ENCODE peak calls at places on chromosomes 16 and 17, in seven cellular contexts. One of them, this sample, is unnamed.

GRCh38 chr17:68435876-68436842 is 21.1 kb downstream of the WIPI1 start:
- DNase-seq in neural progenitor cell: peak
- DNase-seq in PC-3: peak
- DNase-seq in fibroblast of mammary gland: peak
- DNase-seq in stomach: peak
- DNase-seq in dorsolateral prefrontal cortex: peak
- DNase-seq in astrocyte of the spinal cord: peak
- DNase-seq in this sample: peak

GRCh38 chr17:82696916-82697807 is 1.3 kb downstream of the RAB40B start:
- DNase-seq in neural progenitor cell: peak
- DNase-seq in PC-3: no peak
- DNase-seq in fibroblast of mammary gland: no peak
- DNase-seq in stomach: peak
- DNase-seq in dorsolateral prefrontal cortex: no peak
- DNase-seq in astrocyte of the spinal cord: no peak
- DNase-seq in this sample: peak

GRCh38 chr16:27828671-27829070 is 234.8 kb downstream of the GSG1L start:
- DNase-seq in neural progenitor cell: no peak
- DNase-seq in PC-3: no peak
- DNase-seq in fibroblast of mammary gland: no peak
- DNase-seq in stomach: no peak
- DNase-seq in dorsolateral prefrontal cortex: no peak
- DNase-seq in astrocyte of the spinal cord: no peak
- DNase-seq in this sample: no peak

GRCh38 chr17:62165378-62165722 is 100.3 kb upstream of the MED13 start:
- DNase-seq in neural progenitor cell: no peak
- DNase-seq in PC-3: peak
- DNase-seq in fibroblast of mammary gland: no peak
- DNase-seq in stomach: no peak
- DNase-seq in dorsolateral prefrontal cortex: no peak
- DNase-seq in astrocyte of the spinal cord: no peak
- DNase-seq in this sample: no peak

GRCh38 chr16:81004646-81005353 is 1.9 kb downstream of the CMC2 start:
- DNase-seq in neural progenitor cell: peak
- DNase-seq in PC-3: peak
- DNase-seq in fibroblast of mammary gland: peak
- DNase-seq in stomach: no peak
- DNase-seq in dorsolateral prefrontal cortex: no peak
- DNase-seq in astrocyte of the spinal cord: peak
- DNase-seq in this sample: peak

GRCh38 chr16:27803775-27804549 is 254.0 kb downstream of the KATNIP start:
- DNase-seq in neural progenitor cell: no peak
- DNase-seq in PC-3: no peak
- DNase-seq in fibroblast of mammary gland: no peak
- DNase-seq in stomach: no peak
- DNase-seq in dorsolateral prefrontal cortex: no peak
- DNase-seq in astrocyte of the spinal cord: no peak
- DNase-seq in this sample: no peak

GRCh38 chr17:82031885-82032627 is 578 bp downstream of the RAC3 start:
- DNase-seq in neural progenitor cell: peak
- DNase-seq in PC-3: peak
- DNase-seq in fibroblast of mammary gland: no peak
- DNase-seq in stomach: peak
- DNase-seq in dorsolateral prefrontal cortex: no peak
- DNase-seq in astrocyte of the spinal cord: no peak
- DNase-seq in this sample: no peak

GRCh38 chr16:78647019-78647418 is 547.6 kb downstream of the WWOX start:
- DNase-seq in neural progenitor cell: no peak
- DNase-seq in PC-3: no peak
- DNase-seq in fibroblast of mammary gland: peak
- DNase-seq in stomach: no peak
- DNase-seq in dorsolateral prefrontal cortex: no peak
- DNase-seq in astrocyte of the spinal cord: no peak
- DNase-seq in this sample: no peak

GRCh38 chr17:38457577-38458371 is 29.5 kb downstream of the ARHGAP23 start:
- DNase-seq in neural progenitor cell: no peak
- DNase-seq in PC-3: no peak
- DNase-seq in fibroblast of mammary gland: no peak
- DNase-seq in stomach: no peak
- DNase-seq in dorsolateral prefrontal cortex: no peak
- DNase-seq in astrocyte of the spinal cord: no peak
- DNase-seq in this sample: no peak

GRCh38 chr17:38455288-38455915 is 27.1 kb downstream of the ARHGAP23 start:
- DNase-seq in neural progenitor cell: peak
- DNase-seq in PC-3: no peak
- DNase-seq in fibroblast of mammary gland: no peak
- DNase-seq in stomach: no peak
- DNase-seq in dorsolateral prefrontal cortex: no peak
- DNase-seq in astrocyte of the spinal cord: no peak
- DNase-seq in this sample: no peak

GRCh38 chr17:38454528-38454927 is 26.3 kb downstream of the ARHGAP23 start:
- DNase-seq in neural progenitor cell: no peak
- DNase-seq in PC-3: peak
- DNase-seq in fibroblast of mammary gland: peak
- DNase-seq in stomach: peak
- DNase-seq in dorsolateral prefrontal cortex: peak
- DNase-seq in astrocyte of the spinal cord: peak
- DNase-seq in this sample: peak

GRCh38 chr17:38453951-38454421 is 25.7 kb downstream of the ARHGAP23 start:
- DNase-seq in neural progenitor cell: peak
- DNase-seq in PC-3: peak
- DNase-seq in fibroblast of mammary gland: peak
- DNase-seq in stomach: no peak
- DNase-seq in dorsolateral prefrontal cortex: no peak
- DNase-seq in astrocyte of the spinal cord: peak
- DNase-seq in this sample: peak

GRCh38 chr17:38456031-38456815 is 28.0 kb downstream of the ARHGAP23 start:
- DNase-seq in neural progenitor cell: peak
- DNase-seq in PC-3: no peak
- DNase-seq in fibroblast of mammary gland: no peak
- DNase-seq in stomach: no peak
- DNase-seq in dorsolateral prefrontal cortex: no peak
- DNase-seq in astrocyte of the spinal cord: no peak
- DNase-seq in this sample: no peak
- TF ChIP-seq CTCF in neural progenitor cell: peak
- TF ChIP-seq CTCF in PC-3: no peak
- TF ChIP-seq CTCF in fibroblast of mammary gland: no peak
- TF ChIP-seq CTCF in stomach: no peak
- TF ChIP-seq CTCF in dorsolateral prefrontal cortex: peak
- TF ChIP-seq CTCF in astrocyte of the spinal cord: peak
- TF ChIP-seq CTCF in this sample: peak

GRCh38 chr16:54935411-54936085 is 4.9 kb downstream of the IRX5 start:
- DNase-seq in neural progenitor cell: no peak
- DNase-seq in PC-3: no peak
- DNase-seq in fibroblast of mammary gland: no peak
- DNase-seq in stomach: no peak
- DNase-seq in dorsolateral prefrontal cortex: no peak
- DNase-seq in astrocyte of the spinal cord: peak
- DNase-seq in this sample: no peak

GRCh38 chr16:54936086-54936978 is 5.7 kb downstream of the IRX5 start:
- DNase-seq in neural progenitor cell: peak
- DNase-seq in PC-3: peak
- DNase-seq in fibroblast of mammary gland: peak
- DNase-seq in stomach: no peak
- DNase-seq in dorsolateral prefrontal cortex: no peak
- DNase-seq in astrocyte of the spinal cord: peak
- DNase-seq in this sample: peak

GRCh38 chr16:54937673-54938350 is 7.1 kb downstream of the IRX5 start:
- DNase-seq in neural progenitor cell: no peak
- DNase-seq in PC-3: no peak
- DNase-seq in fibroblast of mammary gland: no peak
- DNase-seq in stomach: no peak
- DNase-seq in dorsolateral prefrontal cortex: no peak
- DNase-seq in astrocyte of the spinal cord: no peak
- DNase-seq in this sample: no peak

GRCh38 chr16:54938351-54939346 is 8.0 kb downstream of the IRX5 start:
- DNase-seq in neural progenitor cell: peak
- DNase-seq in PC-3: no peak
- DNase-seq in fibroblast of mammary gland: no peak
- DNase-seq in stomach: no peak
- DNase-seq in dorsolateral prefrontal cortex: no peak
- DNase-seq in astrocyte of the spinal cord: peak
- DNase-seq in this sample: no peak

DNA sequence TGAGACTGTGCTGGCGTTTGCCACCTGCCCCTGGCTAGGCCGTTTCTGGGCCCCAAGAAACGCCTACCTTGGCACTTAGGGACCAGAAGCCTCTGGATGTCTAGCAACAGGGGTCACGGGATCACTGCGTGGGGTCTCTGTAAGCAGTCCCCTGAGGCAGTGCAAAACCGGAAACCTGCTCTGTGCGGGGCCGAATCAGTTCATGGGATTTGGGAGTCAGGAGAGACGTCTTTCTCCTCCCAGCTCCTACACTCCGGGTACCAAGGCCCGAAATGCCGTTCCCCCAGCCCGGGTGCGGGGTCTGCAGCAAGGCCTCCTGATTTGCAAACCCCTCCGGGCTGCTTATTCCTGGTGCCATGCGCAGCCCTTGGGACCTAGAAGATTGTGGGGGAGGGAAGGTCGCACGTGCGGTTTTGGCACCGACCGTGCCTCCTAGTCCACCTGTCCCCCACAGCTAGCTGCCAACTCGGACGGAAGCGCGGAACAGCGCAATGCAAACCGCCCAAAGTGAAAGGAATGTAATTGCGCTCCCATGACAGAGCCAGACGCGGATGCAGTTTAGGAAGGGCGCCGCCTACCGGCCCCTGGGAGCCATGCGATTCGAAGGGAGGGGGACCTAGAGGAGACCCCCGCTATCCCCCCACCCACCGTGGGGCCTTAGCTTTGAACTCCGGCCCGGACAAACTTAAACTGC is 6.5 kb downstream of the IRX5 start:
- DNase-seq in neural progenitor cell: peak
- DNase-seq in PC-3: no peak
- DNase-seq in fibroblast of mammary gland: peak
- DNase-seq in stomach: no peak
- DNase-seq in dorsolateral prefrontal cortex: no peak
- DNase-seq in astrocyte of the spinal cord: peak
- DNase-seq in this sample: no peak
- H3K4me3 ChIP-seq in neural progenitor cell: peak
- H3K4me3 ChIP-seq in PC-3: no peak
- H3K4me3 ChIP-seq in fibroblast of mammary gland: peak
- H3K4me3 ChIP-seq in stomach: peak
- H3K4me3 ChIP-seq in dorsolateral prefrontal cortex: peak
- H3K4me3 ChIP-seq in astrocyte of the spinal cord: peak
- H3K4me3 ChIP-seq in this sample: peak

GRCh38 chr16:89904606-89905510 is 13.8 kb upstream of the MC1R start:
- DNase-seq in neural progenitor cell: no peak
- DNase-seq in PC-3: no peak
- DNase-seq in fibroblast of mammary gland: no peak
- DNase-seq in stomach: no peak
- DNase-seq in dorsolateral prefrontal cortex: no peak
- DNase-seq in astrocyte of the spinal cord: no peak
- DNase-seq in this sample: no peak

GRCh38 chr16:89905511-89906140 is 13.0 kb upstream of the MC1R start:
- DNase-seq in neural progenitor cell: no peak
- DNase-seq in PC-3: no peak
- DNase-seq in fibroblast of mammary gland: peak
- DNase-seq in stomach: no peak
- DNase-seq in dorsolateral prefrontal cortex: no peak
- DNase-seq in astrocyte of the spinal cord: no peak
- DNase-seq in this sample: no peak

GRCh38 chr16:89908236-89908635 is 10.4 kb upstream of the MC1R start:
- DNase-seq in neural progenitor cell: no peak
- DNase-seq in PC-3: no peak
- DNase-seq in fibroblast of mammary gland: no peak
- DNase-seq in stomach: no peak
- DNase-seq in dorsolateral prefrontal cortex: no peak
- DNase-seq in astrocyte of the spinal cord: no peak
- DNase-seq in this sample: no peak

GRCh38 chr16:89907055-89907814 is 11.4 kb upstream of the MC1R start:
- DNase-seq in neural progenitor cell: no peak
- DNase-seq in PC-3: no peak
- DNase-seq in fibroblast of mammary gland: no peak
- DNase-seq in stomach: no peak
- DNase-seq in dorsolateral prefrontal cortex: no peak
- DNase-seq in astrocyte of the spinal cord: no peak
- DNase-seq in this sample: no peak

DNA sequence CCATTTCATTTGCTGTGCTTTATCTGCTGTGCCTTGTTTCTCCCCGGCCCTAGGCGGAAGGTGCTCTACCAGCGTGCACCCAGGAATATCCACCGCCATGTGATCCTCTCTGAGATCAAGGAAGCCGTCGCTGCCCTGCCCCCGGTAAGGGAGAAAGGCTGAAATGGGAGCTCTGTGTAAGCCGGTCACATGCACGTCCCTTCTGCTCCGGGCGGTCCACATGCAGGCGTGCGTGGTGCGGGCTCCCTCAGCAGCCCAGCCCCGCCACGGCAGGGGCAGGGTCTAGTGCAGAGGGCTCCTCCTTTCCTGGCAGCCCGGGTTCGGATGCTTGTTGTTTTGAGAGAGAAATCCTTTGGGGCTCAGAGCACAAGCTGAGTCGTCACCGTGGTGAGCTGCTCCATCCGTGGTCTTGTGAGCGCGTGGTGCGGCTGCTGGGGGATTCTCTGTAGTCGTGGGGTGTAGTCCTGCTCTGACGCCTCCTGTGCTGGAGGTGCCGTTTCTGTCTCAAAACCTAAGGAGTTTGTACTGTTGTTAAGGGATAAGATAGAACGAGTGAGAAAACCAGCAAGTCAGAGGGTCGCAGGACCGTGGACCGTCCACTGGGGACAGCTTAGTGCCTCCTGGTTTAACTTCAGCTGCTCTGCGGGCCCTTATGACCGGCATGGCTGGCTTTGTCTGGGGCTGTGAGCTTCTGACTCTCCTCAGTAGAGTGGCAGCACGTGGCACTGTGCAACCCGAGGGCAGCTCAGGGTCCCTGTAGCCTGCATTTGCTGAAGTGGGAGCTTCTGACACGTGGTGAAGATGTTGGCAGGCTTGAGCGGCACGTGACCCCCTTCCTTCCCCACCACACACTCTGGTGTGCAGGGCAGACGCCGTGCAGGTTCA is 12.3 kb upstream of the MC1R start:
- DNase-seq in neural progenitor cell: no peak
- DNase-seq in PC-3: no peak
- DNase-seq in fibroblast of mammary gland: no peak
- DNase-seq in stomach: no peak
- DNase-seq in dorsolateral prefrontal cortex: no peak
- DNase-seq in astrocyte of the spinal cord: no peak
- DNase-seq in this sample: no peak
- TF ChIP-seq CTCF in neural progenitor cell: no peak
- TF ChIP-seq CTCF in PC-3: no peak
- TF ChIP-seq CTCF in fibroblast of mammary gland: no peak
- TF ChIP-seq CTCF in stomach: no peak
- TF ChIP-seq CTCF in dorsolateral prefrontal cortex: no peak
- TF ChIP-seq CTCF in astrocyte of the spinal cord: no peak
- TF ChIP-seq CTCF in this sample: no peak

DNA sequence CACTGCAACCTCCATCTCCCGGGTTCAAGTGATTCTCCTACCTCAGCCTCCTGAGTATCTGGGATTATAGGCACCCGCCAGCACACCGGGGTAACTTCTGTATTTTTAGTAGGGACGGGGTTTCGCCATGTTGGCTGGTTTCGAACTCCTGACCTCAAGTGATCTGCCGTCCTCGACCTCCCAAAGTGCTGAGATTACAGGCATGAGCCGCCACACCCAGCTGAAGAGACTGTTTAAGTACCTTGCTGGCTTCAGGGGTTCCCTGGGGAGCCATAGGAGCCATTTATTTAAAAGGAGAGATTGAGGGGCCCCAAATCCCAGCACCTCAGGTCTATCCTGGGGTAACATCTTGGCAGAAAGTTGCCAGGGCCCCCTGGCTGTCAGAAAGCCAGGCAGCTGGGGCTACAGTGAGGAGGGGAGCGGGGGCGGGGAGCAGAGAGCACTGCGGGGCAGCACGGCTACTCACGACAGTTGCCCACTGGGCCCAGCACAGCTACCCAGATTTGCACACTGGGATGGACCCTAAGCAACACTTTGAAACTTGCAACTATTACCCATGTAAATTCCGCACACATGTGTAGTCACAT is 1.6 kb downstream of the SNAI3 start:
- DNase-seq in neural progenitor cell: no peak
- DNase-seq in PC-3: no peak
- DNase-seq in fibroblast of mammary gland: no peak
- DNase-seq in stomach: no peak
- DNase-seq in dorsolateral prefrontal cortex: no peak
- DNase-seq in astrocyte of the spinal cord: no peak
- DNase-seq in this sample: no peak
- H3K4me3 ChIP-seq in neural progenitor cell: no peak
- H3K4me3 ChIP-seq in PC-3: no peak
- H3K4me3 ChIP-seq in fibroblast of mammary gland: no peak
- H3K4me3 ChIP-seq in stomach: peak
- H3K4me3 ChIP-seq in dorsolateral prefrontal cortex: no peak
- H3K4me3 ChIP-seq in astrocyte of the spinal cord: no peak
- H3K4me3 ChIP-seq in this sample: no peak